ENCODE peak calls at places on chromosomes 5 and 9, in nine cellular contexts. R is effector memory CD4-positive, alpha-beta T cell; P is Peyer's patch; Z is sigmoid colon; V is CD8-positive, alpha-beta T cell; B is cardiac muscle cell; W is Jurkat, Clone E6-1; Q is astrocyte of the spinal cord; J is CD8-positive, alpha-beta memory T cell. H is an unnamed sample.

GRCh38 chr9:38389313-38389712 is 3.2 kb upstream of the ALDH1B1 start:
- DNase-seq in Q (peak; percentile 16), B (peak; percentile 35), V (no peak), Z (peak; percentile 63), J (no peak), R (no peak), P (no peak), W (no peak), H (no peak)

GRCh38 chr5:93145767-93146166 is 435.3 kb downstream of the NR2F1-AS1 start:
- DNase-seq in J (no peak), P (no peak), Q (peak; percentile 69), V (no peak), R (no peak), W (no peak), Z (no peak), B (no peak), H (no peak)

GRCh38 chr5:156004754-156005153 is 322.2 kb upstream of the SGCD start:
- DNase-seq in J (no peak), B (no peak), W (no peak), R (no peak), Q (no peak), P (no peak), Z (no peak), V (no peak), H (no peak)

GRCh38 chr5:10913846-10914245 is 152.8 kb upstream of the DAP start:
- DNase-seq in B (peak; percentile 3), Q (peak; percentile 93), J (no peak), P (no peak), Z (no peak), V (no peak), R (no peak), W (no peak), H (peak; percentile 83)

GRCh38 chr9:137613259-137613658 is 5.5 kb upstream of the EHMT1 start:
- DNase-seq in V (no peak), Q (no peak), R (no peak), W (no peak), B (no peak), J (no peak), Z (no peak), P (no peak), H (no peak)

GRCh38 chr9:3455088-3455487 is 70.7 kb downstream of the RFX3 start:
- DNase-seq in Z (no peak), P (no peak), Q (no peak), R (no peak), W (no peak), B (no peak), V (no peak), J (no peak), H (no peak)

GRCh38 chr5:150587830-150588494 is 52.5 kb upstream of the SYNPO start:
- DNase-seq in J (no peak), Q (no peak), B (peak; percentile 62), W (no peak), P (peak; percentile 54), Z (peak; percentile 54), V (no peak), R (no peak), H (peak; percentile 31)

GRCh38 chr9:136784997-136785361 is 6.2 kb upstream of the TMEM141 start:
- DNase-seq in Q (no peak), P (no peak), W (no peak), V (no peak), Z (no peak), J (no peak), R (no peak), B (no peak), H (no peak)

GRCh38 chr9:128275198-128276007 is at the start of gene GOLGA2:
- DNase-seq in V (peak; percentile 11), B (peak; percentile 73), W (no peak), Q (peak; percentile 42), Z (peak; percentile 82), J (no peak), P (peak; percentile 99), R (no peak), H (no peak)

GRCh38 chr5:139889410-139889809 is 93.8 kb downstream of the PSD2 start:
- DNase-seq in W (no peak), P (no peak), R (no peak), B (no peak), V (no peak), Q (no peak), Z (no peak), J (no peak), H (no peak)

GRCh38 chr9:134381671-134382505 is 55.6 kb downstream of the RXRA start:
- DNase-seq in Q (peak; percentile 41), V (peak; percentile 58), P (peak; percentile 64), Z (no peak), B (peak; percentile 24), R (peak; percentile 18), J (peak; percentile 77), W (peak; percentile 61), H (no peak)

GRCh38 chr9:107612136-107612535 is 122.6 kb upstream of the KLF4 start:
- DNase-seq in P (no peak), V (no peak), J (no peak), R (no peak), Q (no peak), Z (peak; percentile 92), B (peak; percentile 78), W (no peak), H (no peak)

DNA sequence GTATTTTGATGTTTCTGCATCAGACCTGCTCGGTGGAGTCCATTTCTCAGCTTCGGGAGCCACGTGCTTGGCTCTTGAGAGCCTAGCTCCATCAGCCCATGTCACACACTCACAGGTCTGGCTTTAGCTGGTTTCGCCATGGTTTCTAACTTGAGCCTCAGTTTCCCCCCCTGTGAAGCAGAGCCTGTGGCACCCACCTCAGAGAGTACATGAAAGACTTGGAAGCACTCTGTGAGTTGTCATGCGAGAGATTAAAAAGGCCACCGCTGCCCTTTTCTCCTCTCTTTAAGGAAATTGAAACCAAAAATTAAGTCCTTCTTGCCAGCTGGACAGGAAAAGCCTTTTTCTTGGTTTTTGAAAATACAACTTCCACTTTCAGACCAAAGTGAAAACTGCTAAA is 8.8 kb downstream of the TENT4A start:
- DNase-seq in V (no peak), Z (no peak), W (no peak), P (peak; percentile 39), B (peak; percentile 23), Q (peak; percentile 20), J (no peak), R (no peak), H (no peak)
- H3K4me3 ChIP-seq in V (no peak overlapping the region), Z (no peak overlapping the region), W (no peak overlapping the region), P (no peak overlapping the region), B (no peak overlapping the region), Q (no peak overlapping the region), J (no peak overlapping the region), R (no peak overlapping the region), H (peak overlapping the region; percentile 28)

GRCh38 chr5:66958984-66959641 is 237.5 kb downstream of the CD180 start:
- DNase-seq in V (no peak), W (no peak), Q (peak; percentile 81), R (no peak), J (no peak), B (peak; percentile 79), Z (peak; percentile 69), P (no peak), H (peak; percentile 63)
- H3K4me3 ChIP-seq in V (no peak overlapping the region), W (no peak overlapping the region), Q (peak overlapping the region; percentile 56), R (no peak overlapping the region), J (no peak overlapping the region), B (peak overlapping the region; percentile 36), Z (peak overlapping the region; percentile 23), P (no peak overlapping the region), H (peak overlapping the region; percentile 38)

DNA sequence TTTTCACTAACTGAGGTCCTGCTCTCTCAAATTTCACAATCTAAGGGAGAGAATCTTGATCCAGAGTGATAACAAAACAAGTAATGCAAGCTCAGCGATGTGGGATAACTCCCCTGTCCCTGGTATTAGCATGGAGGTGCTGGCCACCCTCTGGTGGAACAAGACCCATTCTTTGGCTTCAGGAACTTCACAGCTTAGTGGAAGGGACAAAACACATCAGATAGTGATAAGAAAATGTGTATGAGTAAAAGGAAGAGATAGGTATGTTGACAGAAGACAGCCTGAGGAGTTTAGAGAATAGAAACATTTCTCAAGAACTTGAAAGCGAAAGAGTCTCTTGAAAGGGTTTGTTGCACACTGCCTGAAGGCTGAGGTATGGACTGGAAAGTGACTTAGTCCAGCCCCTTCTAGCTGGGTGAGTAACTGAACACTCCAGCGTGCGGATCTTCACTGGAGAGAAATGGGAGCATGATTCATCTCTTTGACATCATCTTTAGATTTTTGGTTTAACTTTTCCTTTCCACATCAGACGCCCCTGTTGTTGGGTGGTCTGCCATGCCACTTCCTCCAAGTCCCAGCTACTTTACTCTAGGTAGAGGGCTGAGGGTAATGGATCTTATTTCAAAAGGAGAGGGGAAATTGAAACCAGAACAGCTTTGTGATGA is 25.4 kb upstream of the ZSWIM6 start:
- DNase-seq in Z (no peak), P (no peak), R (no peak), Q (peak; percentile 86), W (peak; percentile 54), J (no peak), B (peak; percentile 77), V (no peak), H (no peak)
- H3K4me3 ChIP-seq in Z (no peak overlapping the region), P (no peak overlapping the region), R (no peak overlapping the region), Q (no peak overlapping the region), W (no peak overlapping the region), J (no peak overlapping the region), B (no peak overlapping the region), V (no peak overlapping the region), H (no peak overlapping the region)

GRCh38 chr9:124871156-124871561 is 9.2 kb downstream of the ARPC5L start:
- DNase-seq in R (no peak), V (no peak), P (no peak), Q (no peak), B (no peak), Z (no peak), W (no peak), J (no peak), H (no peak)

GRCh38 chr9:124868511-124869465 is 6.9 kb downstream of the ARPC5L start:
- DNase-seq in Q (peak; percentile 81), R (peak; percentile 87), Z (peak; percentile 92), J (peak; percentile 92), B (peak; percentile 87), W (peak; percentile 82), V (peak; percentile 88), P (peak; percentile 93), H (peak; percentile 41)

GRCh38 chr9:124869466-124869985 is 7.6 kb downstream of the ARPC5L start:
- DNase-seq in Q (no peak), V (peak; percentile 45), J (no peak), R (peak; percentile 22), W (no peak), Z (no peak), B (no peak), P (peak; percentile 67), H (no peak)

GRCh38 chr9:124869986-124870560 is 8.1 kb downstream of the ARPC5L start:
- DNase-seq in R (peak; percentile 69), Q (peak; percentile 53), V (peak; percentile 79), J (peak; percentile 87), Z (no peak), B (peak; percentile 49), W (peak; percentile 47), P (no peak), H (no peak)

DNA sequence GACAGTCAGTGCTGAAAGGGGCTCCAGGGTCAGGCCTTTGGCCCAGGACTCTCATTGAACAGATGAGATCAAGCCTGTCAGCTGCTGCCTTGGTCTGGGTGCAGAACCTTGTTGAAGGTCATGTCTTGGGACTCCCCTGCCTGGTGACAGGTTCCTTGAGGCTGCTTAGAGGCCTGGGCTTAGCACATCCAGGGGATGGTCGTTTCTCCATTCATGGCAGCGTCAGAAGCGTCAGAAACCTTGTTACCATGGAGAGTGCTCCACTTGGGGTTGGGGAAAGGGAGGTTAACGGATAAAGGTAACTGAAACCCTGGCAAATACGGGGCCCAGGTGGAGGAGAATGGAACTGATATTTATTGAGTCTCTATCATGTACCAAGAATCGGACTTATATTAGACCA is 8.8 kb downstream of the ARPC5L start:
- DNase-seq in Z (no peak), J (no peak), Q (no peak), V (no peak), W (no peak), B (no peak), R (no peak), P (no peak), H (no peak)
- H3K4me3 ChIP-seq in Z (no peak overlapping the region), J (peak overlapping the region; percentile 76), Q (peak overlapping the region; percentile 95), V (peak overlapping the region; percentile 76), W (peak overlapping the region; percentile 75), B (peak overlapping the region; percentile 98), R (peak overlapping the region; percentile 89), P (peak overlapping the region; percentile 96), H (peak overlapping the region; percentile 98)